ENCODE peak calls at places on chromosomes 16 and 17, in ten cellular contexts. J is choroid plexus epithelial cell, D is testis, M is bronchial epithelial cell, N is K562, T is AG09319, S is heart left ventricle, R is endothelial cell, B is kidney epithelial cell, L is AG09309. P is an unnamed sample.

GRCh38 chr16:2924901-2925820 is 13.4 kb downstream of the FLYWCH1 start:
- DNase-seq in J (no peak), D (no peak), M (peak), N (no peak), T (no peak), S (no peak), R (peak), B (no peak), L (no peak), P (no peak)

GRCh38 chr17:72422505-72423285 is 301.9 kb downstream of the SOX9 start:
- DNase-seq in J (peak), D (no peak), M (peak), N (no peak), T (peak), S (peak), R (no peak), B (peak), L (peak), P (peak)

GRCh38 chr17:10737168-10737622 is 7.4 kb upstream of the TMEM220 start:
- DNase-seq in J (peak), D (peak), M (peak), N (peak), T (peak), S (peak), R (peak), B (no peak), L (no peak), P (peak)

GRCh38 chr16:85246473-85246872 is 134.2 kb upstream of the CIBAR2 start:
- DNase-seq in J (no peak), D (no peak), M (no peak), N (no peak), T (no peak), S (no peak), R (no peak), B (no peak), L (no peak), P (no peak)

GRCh38 chr16:71230122-71230845 is at the start of gene HYDIN:
- DNase-seq in J (peak), D (peak), M (peak), N (peak), T (no peak), S (peak), R (peak), B (peak), L (no peak), P (peak)

GRCh38 chr17:75776399-75777242 is 8.0 kb upstream of the UNK start:
- DNase-seq in J (peak), D (no peak), M (peak), N (no peak), T (no peak), S (no peak), R (no peak), B (no peak), L (no peak), P (no peak)

GRCh38 chr17:59406808-59407381 is 75.4 kb downstream of the YPEL2 start:
- DNase-seq in J (peak), D (no peak), M (no peak), N (no peak), T (peak), S (no peak), R (no peak), B (peak), L (no peak), P (peak)

GRCh38 chr17:42743595-42744282 is 1.1 kb downstream of the EZH1 start:
- DNase-seq in J (no peak), D (no peak), M (no peak), N (no peak), T (no peak), S (no peak), R (no peak), B (peak), L (no peak), P (peak)

GRCh38 chr16:65059421-65059980 is 62.4 kb downstream of the CDH11 start:
- DNase-seq in J (no peak), D (peak), M (peak), N (no peak), T (no peak), S (no peak), R (no peak), B (no peak), L (no peak), P (no peak)

GRCh38 chr16:46803373-46803772 is 27.6 kb downstream of the C16orf87 start:
- DNase-seq in J (no peak), D (no peak), M (no peak), N (no peak), T (no peak), S (no peak), R (no peak), B (no peak), L (no peak), P (no peak)

GRCh38 chr16:46800494-46800893 is 30.5 kb downstream of the C16orf87 start:
- DNase-seq in J (no peak), D (no peak), M (no peak), N (no peak), T (no peak), S (no peak), R (no peak), B (no peak), L (no peak), P (no peak)

GRCh38 chr16:46796764-46797269 is 34.2 kb downstream of the C16orf87 start:
- DNase-seq in J (no peak), D (no peak), M (no peak), N (no peak), T (no peak), S (no peak), R (no peak), B (no peak), L (no peak), P (no peak)

DNA sequence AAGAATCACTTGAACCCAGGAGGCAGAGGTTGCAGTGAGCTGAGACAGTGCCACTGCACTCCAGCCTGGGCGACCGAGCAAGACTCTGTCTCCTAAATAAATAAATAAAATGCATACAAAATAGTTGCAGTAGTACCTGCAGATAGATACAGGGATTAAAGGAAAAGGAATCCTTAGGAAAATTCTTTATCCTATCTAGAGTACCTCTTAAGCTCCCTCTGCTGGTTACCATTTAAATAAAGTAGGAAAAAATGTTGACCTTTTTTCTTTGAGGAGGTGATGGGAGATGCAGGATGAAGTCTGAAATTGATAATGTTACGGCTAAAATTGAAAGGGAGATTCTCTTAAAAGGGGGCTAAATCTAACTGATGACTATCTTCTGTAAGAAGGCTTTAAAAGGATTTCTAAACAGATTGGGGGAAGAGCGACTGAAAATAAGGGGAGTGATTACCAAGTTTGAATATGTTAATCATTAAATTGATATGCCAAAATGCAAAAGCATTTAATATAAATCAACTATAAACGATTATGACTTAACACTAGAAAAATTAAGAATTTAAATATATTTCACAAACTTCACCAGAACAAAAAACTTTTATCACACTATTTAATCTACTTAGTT is 29.4 kb downstream of the C16orf87 start:
- DNase-seq in J (peak), D (no peak), M (peak), N (no peak), T (no peak), S (no peak), R (no peak), B (no peak), L (no peak), P (no peak)
- TF ChIP-seq CTCF in J (peak), D (no peak), M (peak), N (peak), T (peak), S (peak), R (peak), B (peak), L (peak), P (peak)

GRCh38 chr17:3691539-3692166 is 4.3 kb downstream of the P2RX5 start:
- DNase-seq in J (no peak), D (no peak), M (no peak), N (peak), T (no peak), S (no peak), R (no peak), B (no peak), L (no peak), P (no peak)
- TF ChIP-seq CTCF in J (peak), D (no peak), M (no peak), N (peak), T (no peak), S (no peak), R (no peak), B (no peak), L (no peak), P (no peak)

DNA sequence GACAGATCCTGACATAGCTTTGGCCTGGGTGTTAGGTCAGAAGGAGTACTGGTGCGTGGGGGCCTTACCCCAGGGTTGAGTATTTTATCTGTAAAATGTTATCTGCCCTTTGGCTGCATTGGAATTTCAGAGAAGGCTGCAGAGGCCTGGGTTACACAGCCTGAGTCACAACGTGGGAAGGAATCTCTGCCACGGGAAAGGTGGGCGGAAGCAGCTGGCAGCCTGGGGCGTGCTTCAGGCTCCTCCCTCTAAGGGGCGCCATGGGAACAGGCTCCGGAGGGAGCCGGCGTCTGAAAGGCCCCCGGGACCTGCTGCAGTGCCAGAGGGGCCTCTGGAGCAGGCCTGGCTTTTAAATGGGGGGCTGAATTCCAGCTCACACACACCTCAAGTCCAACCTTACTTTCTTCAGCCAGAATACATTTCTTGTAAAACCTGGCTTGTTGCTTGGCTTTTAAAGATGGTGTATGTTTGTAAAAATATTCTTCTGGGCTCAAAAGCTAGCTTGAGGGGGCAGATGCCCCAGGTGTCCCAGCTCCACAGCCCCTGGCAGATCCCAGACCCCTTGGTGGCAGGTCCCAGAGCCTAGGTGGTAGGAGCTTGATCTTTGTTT is 142.2 kb downstream of the RAB11FIP4 start:
- DNase-seq in J (peak), D (peak), M (peak), N (peak), T (peak), S (no peak), R (peak), B (peak), L (peak), P (peak)
- TF ChIP-seq CTCF in J (peak), D (no peak), M (peak), N (peak), T (peak), S (peak), R (peak), B (peak), L (peak), P (no peak)

GRCh38 chr17:79838541-79839274 is 532 bp downstream of the CBX4 start:
- DNase-seq in J (peak), D (no peak), M (peak), N (peak), T (no peak), S (no peak), R (peak), B (no peak), L (no peak), P (no peak)
- TF ChIP-seq CTCF in J (peak), D (no peak), M (no peak), N (no peak), T (no peak), S (no peak), R (no peak), B (no peak), L (peak), P (no peak)

P was measured in Calu3.